ENCODE peak calls at places on chromosome 21, in four cellular contexts. Q is HepG2, D is K562, J is GM12878. K is an unnamed sample.

GRCh38 chr21:34075099-34075425 is 1.7 kb downstream of the MRPS6 start:
- DNase-seq in Q (no peak), D (no peak), J (no peak), K (no peak)

GRCh38 chr21:33027401-33028185 is 1.9 kb downstream of the OLIG2 start:
- DNase-seq in Q (no peak), D (no peak), J (no peak), K (no peak)

GRCh38 chr21:23639726-23640125 is 1967.6 kb downstream of the MRPL39 start:
- DNase-seq in Q (no peak), D (no peak), J (no peak), K (no peak)

GRCh38 chr21:27515676-27516075 is 548.8 kb upstream of the ADAMTS5 start:
- DNase-seq in Q (no peak), D (no peak), J (no peak), K (no peak)

GRCh38 chr21:38505654-38506523 is 7.6 kb upstream of the ERG start:
- DNase-seq in Q (peak), D (peak), J (no peak), K (peak)

GRCh38 chr21:43727571-43728466 is 8.9 kb downstream of the PDXK start:
- DNase-seq in Q (peak), D (no peak), J (no peak), K (no peak)

GRCh38 chr21:15731243-15731613 is 1.4 kb downstream of the USP25 start:
- DNase-seq in Q (peak), D (no peak), J (no peak), K (no peak)

GRCh38 chr21:34027727-34028461 is 45.5 kb upstream of the MRPS6 start:
- DNase-seq in Q (no peak), D (no peak), J (no peak), K (no peak)

GRCh38 chr21:38631171-38631570 is 132.9 kb upstream of the ERG start:
- DNase-seq in Q (no peak), D (no peak), J (no peak), K (no peak)

GRCh38 chr21:29689753-29690152 is 250.0 kb downstream of the GRIK1 start:
- DNase-seq in Q (no peak), D (no peak), J (no peak), K (no peak)

GRCh38 chr21:28419811-28420210 is 572.9 kb downstream of the LTN1 start:
- DNase-seq in Q (no peak), D (no peak), J (no peak), K (no peak)

GRCh38 chr21:42362700-42363099 is 3.6 kb downstream of the TFF1 start:
- DNase-seq in Q (no peak), D (no peak), J (no peak), K (no peak)

GRCh38 chr21:35579520-35580293 is 480.6 kb downstream of the SETD4 start:
- DNase-seq in Q (no peak), D (no peak), J (no peak), K (no peak)
- TF ChIP-seq SP1 in Q (no peak), D (no peak), J (no peak), K (no peak)

DNA sequence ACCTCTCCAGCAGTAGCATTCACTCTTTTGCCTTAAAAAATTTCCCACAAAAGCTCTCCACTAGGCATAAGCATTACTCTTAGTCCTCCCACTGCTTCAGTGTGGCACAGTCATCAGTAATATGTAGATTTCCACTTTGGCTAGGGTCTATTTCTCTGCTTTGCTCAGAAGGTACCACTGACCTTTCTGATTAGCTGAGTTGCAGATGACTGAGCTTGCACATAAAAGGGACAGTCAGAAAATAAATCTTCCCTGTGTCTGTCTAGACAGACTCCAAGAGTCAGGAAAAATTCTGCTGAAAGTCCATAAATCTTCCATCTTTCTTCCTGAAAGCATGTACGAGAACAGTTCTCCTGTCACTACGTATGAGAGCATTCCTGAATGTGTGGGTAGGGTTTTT is 56.6 kb upstream of the APP start:
- DNase-seq in Q (no peak), D (no peak), J (no peak), K (no peak)
- TF ChIP-seq SP1 in Q (no peak), D (no peak), J (no peak), K (no peak)

GRCh38 chr21:45530423-45531113 is 11.7 kb downstream of the SLC19A1 start:
- DNase-seq in Q (no peak), D (no peak), J (no peak), K (no peak)

GRCh38 chr21:45529785-45530422 is 12.3 kb downstream of the SLC19A1 start:
- DNase-seq in Q (no peak), D (no peak), J (no peak), K (no peak)

GRCh38 chr21:45525910-45526306 is 16.3 kb downstream of the SLC19A1 start:
- DNase-seq in Q (no peak), D (no peak), J (no peak), K (no peak)

GRCh38 chr21:45528981-45529784 is 13.1 kb downstream of the SLC19A1 start:
- DNase-seq in Q (peak), D (no peak), J (no peak), K (no peak)

DNA sequence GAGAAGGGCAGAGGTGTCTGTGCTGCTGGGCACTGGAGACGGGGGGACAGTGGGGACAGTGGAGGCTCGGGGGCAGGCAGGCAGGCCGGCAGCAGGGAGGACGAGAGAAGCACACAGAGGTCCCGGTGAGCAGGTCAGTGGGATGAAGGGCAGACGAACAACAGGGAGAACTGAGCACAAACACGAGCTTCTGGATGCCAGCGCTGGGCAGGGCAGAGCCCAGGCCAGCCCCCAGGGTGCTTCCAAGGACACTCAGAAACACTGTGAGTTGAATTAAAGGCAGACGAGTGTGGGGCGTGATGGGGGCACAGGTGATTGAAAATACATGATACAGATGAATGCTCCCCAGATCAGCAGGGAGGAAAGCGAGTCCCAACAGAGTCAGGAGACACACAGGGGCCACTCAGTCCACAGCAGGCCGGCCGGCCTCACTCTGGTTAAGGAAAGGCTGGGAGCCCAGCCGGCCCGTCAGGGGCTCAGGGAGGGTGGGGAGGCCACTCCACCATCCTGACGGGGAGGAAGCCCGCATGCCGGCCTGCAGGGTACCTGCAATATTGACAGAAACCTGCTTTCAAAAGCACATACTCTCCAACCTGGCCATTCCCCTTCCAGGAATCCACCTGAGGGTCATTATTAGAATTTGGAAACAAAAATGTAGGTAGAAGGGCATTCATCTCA is 14.1 kb downstream of the SLC19A1 start:
- DNase-seq in Q (no peak), D (no peak), J (no peak), K (no peak)
- TF ChIP-seq SP1 in Q (no peak), D (no peak), J (no peak), K (no peak)

GRCh38 chr21:26280715-26281310 is 110.2 kb upstream of the APP start:
- DNase-seq in Q (no peak), D (no peak), J (no peak), K (peak)
- TF ChIP-seq SP1 in Q (no peak), D (no peak), J (no peak), K (no peak)

K was measured in HEK293T.